ENCODE peak calls at places on chromosome 7, in nine cellular contexts. One of them, this sample, is unnamed.

GRCh38 chr7:106563466-106564150 is 97.3 kb downstream of the CCDC71L start:
- DNase-seq in AG04450: no peak
- DNase-seq in lower leg skin: no peak
- DNase-seq in aorta: no peak
- DNase-seq in BE2C: peak; percentile 46
- DNase-seq in bronchial epithelial cell: peak; percentile 10
- DNase-seq in astrocyte of the spinal cord: peak; percentile 1
- DNase-seq in choroid plexus epithelial cell: peak; percentile 75
- DNase-seq in GM23338: no peak
- DNase-seq in this sample: peak; percentile 59

GRCh38 chr7:54969190-54969967 is 49.4 kb upstream of the EGFR start:
- DNase-seq in astrocyte of the spinal cord: no peak
- DNase-seq in bronchial epithelial cell: peak; percentile 62
- DNase-seq in lower leg skin: no peak
- DNase-seq in AG04450: no peak
- DNase-seq in choroid plexus epithelial cell: peak; percentile 42
- DNase-seq in GM23338: no peak
- DNase-seq in aorta: no peak
- DNase-seq in BE2C: no peak
- DNase-seq in this sample: no peak

GRCh38 chr7:42090056-42090455 is 147.0 kb downstream of the GLI3 start:
- DNase-seq in astrocyte of the spinal cord: no peak
- DNase-seq in choroid plexus epithelial cell: no peak
- DNase-seq in aorta: no peak
- DNase-seq in GM23338: no peak
- DNase-seq in lower leg skin: no peak
- DNase-seq in AG04450: no peak
- DNase-seq in bronchial epithelial cell: peak; percentile 62
- DNase-seq in BE2C: no peak
- DNase-seq in this sample: no peak

GRCh38 chr7:159192013-159192412 is 47.3 kb upstream of the VIPR2 start:
- DNase-seq in choroid plexus epithelial cell: no peak
- DNase-seq in lower leg skin: no peak
- DNase-seq in bronchial epithelial cell: no peak
- DNase-seq in astrocyte of the spinal cord: no peak
- DNase-seq in GM23338: no peak
- DNase-seq in aorta: no peak
- DNase-seq in AG04450: no peak
- DNase-seq in BE2C: no peak
- DNase-seq in this sample: no peak

GRCh38 chr7:93226310-93226709 is at the start of gene HEPACAM2:
- DNase-seq in aorta: no peak
- DNase-seq in bronchial epithelial cell: no peak
- DNase-seq in lower leg skin: no peak
- DNase-seq in astrocyte of the spinal cord: no peak
- DNase-seq in choroid plexus epithelial cell: no peak
- DNase-seq in BE2C: no peak
- DNase-seq in GM23338: no peak
- DNase-seq in AG04450: no peak
- DNase-seq in this sample: no peak

GRCh38 chr7:111796671-111797070 is 234.4 kb upstream of the IMMP2L start:
- DNase-seq in BE2C: no peak
- DNase-seq in lower leg skin: no peak
- DNase-seq in aorta: no peak
- DNase-seq in GM23338: peak; percentile 28
- DNase-seq in AG04450: no peak
- DNase-seq in bronchial epithelial cell: peak; percentile 4
- DNase-seq in choroid plexus epithelial cell: peak; percentile 38
- DNase-seq in astrocyte of the spinal cord: peak; percentile 23
- DNase-seq in this sample: no peak

GRCh38 chr7:143945423-143945822 is 9.2 kb upstream of the OR2F1 start:
- DNase-seq in GM23338: no peak
- DNase-seq in BE2C: no peak
- DNase-seq in aorta: no peak
- DNase-seq in choroid plexus epithelial cell: no peak
- DNase-seq in AG04450: no peak
- DNase-seq in bronchial epithelial cell: no peak
- DNase-seq in lower leg skin: no peak
- DNase-seq in astrocyte of the spinal cord: no peak
- DNase-seq in this sample: no peak

GRCh38 chr7:82600601-82601000 is 157.0 kb upstream of the CACNA2D1 start:
- DNase-seq in bronchial epithelial cell: peak; percentile 12
- DNase-seq in choroid plexus epithelial cell: peak; percentile 48
- DNase-seq in aorta: no peak
- DNase-seq in lower leg skin: no peak
- DNase-seq in GM23338: peak; percentile 18
- DNase-seq in BE2C: no peak
- DNase-seq in astrocyte of the spinal cord: no peak
- DNase-seq in AG04450: no peak
- DNase-seq in this sample: peak; percentile 31

GRCh38 chr7:29331163-29331562 is 136.6 kb downstream of the CHN2 start:
- DNase-seq in AG04450: no peak
- DNase-seq in choroid plexus epithelial cell: no peak
- DNase-seq in lower leg skin: no peak
- DNase-seq in BE2C: no peak
- DNase-seq in bronchial epithelial cell: no peak
- DNase-seq in astrocyte of the spinal cord: no peak
- DNase-seq in aorta: no peak
- DNase-seq in GM23338: no peak
- DNase-seq in this sample: no peak

GRCh38 chr7:50147952-50148351 is 54.9 kb upstream of the ZPBP start:
- DNase-seq in BE2C: no peak
- DNase-seq in AG04450: no peak
- DNase-seq in astrocyte of the spinal cord: no peak
- DNase-seq in choroid plexus epithelial cell: no peak
- DNase-seq in bronchial epithelial cell: no peak
- DNase-seq in GM23338: no peak
- DNase-seq in aorta: no peak
- DNase-seq in lower leg skin: no peak
- DNase-seq in this sample: no peak

GRCh38 chr7:39910108-39910869 is 39.8 kb upstream of the CDK13 start:
- DNase-seq in lower leg skin: no peak
- DNase-seq in astrocyte of the spinal cord: peak; percentile 18
- DNase-seq in AG04450: peak; percentile 2
- DNase-seq in bronchial epithelial cell: no peak
- DNase-seq in aorta: no peak
- DNase-seq in choroid plexus epithelial cell: peak; percentile 59
- DNase-seq in GM23338: no peak
- DNase-seq in BE2C: peak; percentile 59
- DNase-seq in this sample: peak; percentile 54

GRCh38 chr7:40945788-40946187 is 757.1 kb downstream of the INHBA start:
- DNase-seq in GM23338: no peak
- DNase-seq in choroid plexus epithelial cell: no peak
- DNase-seq in BE2C: no peak
- DNase-seq in AG04450: no peak
- DNase-seq in aorta: no peak
- DNase-seq in lower leg skin: no peak
- DNase-seq in astrocyte of the spinal cord: no peak
- DNase-seq in bronchial epithelial cell: peak; percentile 59
- DNase-seq in this sample: peak; percentile 6

GRCh38 chr7:43113622-43114450 is 1.4 kb downstream of the HECW1 start:
- DNase-seq in choroid plexus epithelial cell: no peak
- DNase-seq in GM23338: no peak
- DNase-seq in astrocyte of the spinal cord: no peak
- DNase-seq in aorta: no peak
- DNase-seq in bronchial epithelial cell: no peak
- DNase-seq in lower leg skin: no peak
- DNase-seq in BE2C: no peak
- DNase-seq in AG04450: no peak
- DNase-seq in this sample: peak; percentile 47

GRCh38 chr7:43110790-43111362 is 1.6 kb upstream of the HECW1 start:
- DNase-seq in BE2C: no peak
- DNase-seq in aorta: no peak
- DNase-seq in AG04450: no peak
- DNase-seq in astrocyte of the spinal cord: no peak
- DNase-seq in bronchial epithelial cell: no peak
- DNase-seq in lower leg skin: no peak
- DNase-seq in GM23338: no peak
- DNase-seq in choroid plexus epithelial cell: no peak
- DNase-seq in this sample: no peak

GRCh38 chr7:43112088-43112940 is at the start of gene HECW1:
- DNase-seq in bronchial epithelial cell: no peak
- DNase-seq in BE2C: no peak
- DNase-seq in astrocyte of the spinal cord: no peak
- DNase-seq in choroid plexus epithelial cell: no peak
- DNase-seq in lower leg skin: no peak
- DNase-seq in GM23338: peak; percentile 76
- DNase-seq in AG04450: no peak
- DNase-seq in aorta: no peak
- DNase-seq in this sample: no peak

GRCh38 chr7:43114451-43114765 is 2.0 kb downstream of the HECW1 start:
- DNase-seq in GM23338: peak; percentile 44
- DNase-seq in astrocyte of the spinal cord: no peak
- DNase-seq in lower leg skin: no peak
- DNase-seq in BE2C: no peak
- DNase-seq in aorta: no peak
- DNase-seq in AG04450: no peak
- DNase-seq in choroid plexus epithelial cell: no peak
- DNase-seq in bronchial epithelial cell: no peak
- DNase-seq in this sample: peak; percentile 34

DNA sequence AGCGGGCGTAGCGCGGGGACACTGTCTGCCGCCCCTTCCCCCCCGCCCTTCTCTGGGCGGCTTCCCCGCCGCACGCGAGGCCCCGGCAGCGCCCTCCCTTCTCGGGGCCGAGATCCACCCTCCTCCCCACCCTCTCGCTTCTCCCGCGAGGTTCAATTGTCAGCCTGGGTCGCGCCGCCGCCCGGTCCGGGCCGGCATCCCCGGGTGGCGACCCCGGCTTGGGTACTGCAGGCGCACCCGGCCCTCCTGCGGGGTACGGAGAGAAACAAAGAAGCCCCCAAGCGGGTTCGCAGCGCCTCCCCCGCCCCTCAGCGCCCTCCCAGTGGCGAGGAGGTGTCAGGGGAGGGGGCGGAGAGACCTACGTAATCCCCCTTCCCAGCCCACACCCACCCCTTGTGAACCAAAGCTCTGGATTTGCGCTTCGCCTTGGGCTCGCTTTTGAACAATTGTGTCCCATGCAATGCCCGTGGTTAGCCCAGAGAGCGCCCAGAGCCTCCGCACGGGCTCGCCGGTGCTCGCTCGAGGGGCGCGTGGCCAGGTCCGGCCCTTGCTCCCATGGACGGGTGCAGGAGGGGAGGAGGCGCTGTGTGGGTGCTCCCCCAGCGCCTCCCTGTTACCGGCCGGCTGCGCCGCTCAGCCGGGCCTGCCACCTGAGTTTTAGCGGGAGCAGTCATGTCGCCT is 634 bp downstream of the HECW1 start:
- DNase-seq in astrocyte of the spinal cord: peak; percentile 65
- DNase-seq in bronchial epithelial cell: no peak
- DNase-seq in AG04450: no peak
- DNase-seq in lower leg skin: no peak
- DNase-seq in BE2C: no peak
- DNase-seq in aorta: peak; percentile 75
- DNase-seq in GM23338: peak; percentile 85
- DNase-seq in choroid plexus epithelial cell: peak; percentile 62
- DNase-seq in this sample: peak; percentile 84
- H3K4me3 ChIP-seq in astrocyte of the spinal cord: peak overlapping the region; percentile 46
- H3K4me3 ChIP-seq in bronchial epithelial cell: no peak overlapping the region
- H3K4me3 ChIP-seq in AG04450: peak overlapping the region; percentile 54
- H3K4me3 ChIP-seq in lower leg skin: no peak overlapping the region
- H3K4me3 ChIP-seq in BE2C: no peak overlapping the region
- H3K4me3 ChIP-seq in aorta: peak overlapping the region; percentile 43
- H3K4me3 ChIP-seq in GM23338: peak overlapping the region; percentile 78
- H3K4me3 ChIP-seq in choroid plexus epithelial cell: peak overlapping the region; percentile 45
- H3K4me3 ChIP-seq in this sample: peak overlapping the region; percentile 51

DNA sequence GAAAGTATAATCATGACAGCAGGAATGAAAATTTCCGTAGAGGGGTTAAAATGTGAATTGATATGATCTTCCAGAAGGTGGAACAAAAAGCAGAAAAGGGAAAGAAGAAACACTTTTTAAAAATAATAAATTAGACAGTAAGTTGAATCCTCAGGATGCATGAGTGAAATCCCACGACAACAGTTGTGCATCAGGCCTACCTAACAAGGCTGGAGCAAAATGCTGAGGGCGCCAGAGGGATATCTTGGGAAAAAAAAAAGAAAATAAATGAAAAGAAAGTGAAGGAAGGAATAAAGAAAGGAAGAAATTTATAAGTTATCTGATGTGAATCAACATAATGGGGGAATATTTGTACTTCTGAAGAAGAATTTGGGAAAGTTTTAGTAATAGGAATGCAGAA is 13.0 kb upstream of the HUS1 start:
- DNase-seq in choroid plexus epithelial cell: peak; percentile 21
- DNase-seq in AG04450: no peak
- DNase-seq in bronchial epithelial cell: no peak
- DNase-seq in lower leg skin: no peak
- DNase-seq in aorta: no peak
- DNase-seq in GM23338: peak; percentile 11
- DNase-seq in BE2C: no peak
- DNase-seq in astrocyte of the spinal cord: no peak
- DNase-seq in this sample: no peak
- H3K4me3 ChIP-seq in choroid plexus epithelial cell: no peak overlapping the region
- H3K4me3 ChIP-seq in AG04450: no peak overlapping the region
- H3K4me3 ChIP-seq in bronchial epithelial cell: no peak overlapping the region
- H3K4me3 ChIP-seq in lower leg skin: no peak overlapping the region
- H3K4me3 ChIP-seq in aorta: no peak overlapping the region
- H3K4me3 ChIP-seq in GM23338: no peak overlapping the region
- H3K4me3 ChIP-seq in BE2C: no peak overlapping the region
- H3K4me3 ChIP-seq in astrocyte of the spinal cord: no peak overlapping the region
- H3K4me3 ChIP-seq in this sample: no peak overlapping the region

DNA sequence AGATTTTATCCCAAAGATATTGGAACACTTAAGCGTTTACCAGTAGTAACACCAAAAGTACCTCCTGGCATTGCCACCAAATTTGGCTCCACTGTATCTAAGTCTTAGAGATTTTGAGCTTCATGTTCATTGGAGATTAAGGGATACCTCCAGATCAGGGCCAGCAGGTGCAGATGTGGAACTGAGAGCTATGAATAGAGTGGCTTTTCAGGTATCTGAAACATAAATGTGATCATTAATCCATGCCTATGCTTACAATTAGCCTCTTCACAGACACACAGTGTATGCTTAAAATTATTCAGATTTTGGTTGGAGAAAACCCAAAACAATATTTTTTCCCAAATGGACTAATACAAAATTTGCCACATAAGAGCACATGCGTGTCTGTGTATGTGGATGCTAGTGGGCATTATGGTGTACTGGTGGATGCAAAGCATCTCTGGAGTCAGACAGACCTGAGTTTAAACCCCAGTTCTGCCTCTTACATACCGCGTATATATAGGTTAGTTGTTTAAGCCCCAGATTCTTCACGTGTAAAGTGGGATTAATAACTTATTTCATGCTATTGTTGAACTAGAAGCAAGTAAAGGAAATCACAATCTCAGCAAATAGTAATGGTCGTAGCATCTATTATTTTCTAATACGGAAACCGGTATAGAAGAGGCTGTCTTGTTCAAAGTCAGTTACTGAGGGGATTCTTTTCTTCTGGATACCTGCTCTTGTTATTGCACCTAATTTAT is 6.8 kb upstream of the LRRC4 start:
- DNase-seq in lower leg skin: no peak
- DNase-seq in choroid plexus epithelial cell: no peak
- DNase-seq in astrocyte of the spinal cord: no peak
- DNase-seq in GM23338: no peak
- DNase-seq in AG04450: no peak
- DNase-seq in bronchial epithelial cell: no peak
- DNase-seq in aorta: no peak
- DNase-seq in BE2C: no peak
- DNase-seq in this sample: no peak
- H3K4me3 ChIP-seq in lower leg skin: no peak overlapping the region
- H3K4me3 ChIP-seq in choroid plexus epithelial cell: no peak overlapping the region
- H3K4me3 ChIP-seq in astrocyte of the spinal cord: no peak overlapping the region
- H3K4me3 ChIP-seq in GM23338: no peak overlapping the region
- H3K4me3 ChIP-seq in AG04450: no peak overlapping the region
- H3K4me3 ChIP-seq in bronchial epithelial cell: no peak overlapping the region
- H3K4me3 ChIP-seq in aorta: no peak overlapping the region
- H3K4me3 ChIP-seq in BE2C: no peak overlapping the region
- H3K4me3 ChIP-seq in this sample: no peak overlapping the region

GRCh38 chr7:128322040-128322643 is 21.6 kb downstream of the RBM28 start:
- DNase-seq in AG04450: no peak
- DNase-seq in lower leg skin: no peak
- DNase-seq in choroid plexus epithelial cell: peak; percentile 74
- DNase-seq in bronchial epithelial cell: peak; percentile 62
- DNase-seq in BE2C: peak; percentile 28
- DNase-seq in aorta: no peak
- DNase-seq in astrocyte of the spinal cord: peak; percentile 32
- DNase-seq in GM23338: peak; percentile 61
- DNase-seq in this sample: peak; percentile 65
- H3K4me3 ChIP-seq in AG04450: no peak overlapping the region
- H3K4me3 ChIP-seq in lower leg skin: no peak overlapping the region
- H3K4me3 ChIP-seq in choroid plexus epithelial cell: no peak overlapping the region
- H3K4me3 ChIP-seq in bronchial epithelial cell: no peak overlapping the region
- H3K4me3 ChIP-seq in BE2C: no peak overlapping the region
- H3K4me3 ChIP-seq in aorta: no peak overlapping the region
- H3K4me3 ChIP-seq in astrocyte of the spinal cord: no peak overlapping the region
- H3K4me3 ChIP-seq in GM23338: no peak overlapping the region
- H3K4me3 ChIP-seq in this sample: no peak overlapping the region

This sample was measured in foreskin fibroblast.